ENCODE peak calls at places on chromosomes 2 and 18, in nine cellular contexts. D is CD8-positive, alpha-beta T cell; O is K562; Z is upper lobe of right lung; F is endodermal cell; C is CD8-positive, alpha-beta memory T cell; U is left lung; A is uterus; S is heart right ventricle. W is an unnamed sample.

GRCh38 chr2:144946263-144946662 is 426.3 kb upstream of the ZEB2 start:
- DNase-seq in D (no peak), O (no peak), Z (no peak), F (no peak), C (no peak), U (no peak), A (no peak), S (no peak), W (no peak)

GRCh38 chr2:239564587-239564986 is 163.8 kb upstream of the HDAC4 start:
- DNase-seq in D (no peak), O (no peak), Z (no peak), F (no peak), C (no peak), U (no peak), A (no peak), S (no peak), W (no peak)

GRCh38 chr18:49835405-49835804 is 22.1 kb upstream of the ACAA2 start:
- DNase-seq in D (no peak), O (no peak), Z (no peak), F (no peak), C (no peak), U (no peak), A (no peak), S (no peak), W (no peak)

GRCh38 chr2:222862068-222862914 is 1.5 kb downstream of the ACSL3 start:
- DNase-seq in D (no peak), O (no peak), Z (no peak), F (no peak), C (no peak), U (no peak), A (no peak), S (peak; percentile 19), W (peak; percentile 6)

GRCh38 chr2:39164089-39164488 is 43.2 kb upstream of the SOS1 start:
- DNase-seq in D (no peak), O (no peak), Z (no peak), F (no peak), C (no peak), U (no peak), A (no peak), S (no peak), W (no peak)

GRCh38 chr2:25977768-25978167 is 4.5 kb downstream of the KIF3C start:
- DNase-seq in D (no peak), O (no peak), Z (no peak), F (no peak), C (no peak), U (no peak), A (no peak), S (no peak), W (no peak)

GRCh38 chr2:48694143-48694542 is 61.4 kb downstream of the LHCGR start:
- DNase-seq in D (no peak), O (no peak), Z (no peak), F (no peak), C (no peak), U (no peak), A (no peak), S (no peak), W (no peak)

GRCh38 chr2:150376627-150377335 is 110.7 kb downstream of the RND3 start:
- DNase-seq in D (no peak), O (no peak), Z (no peak), F (no peak), C (no peak), U (no peak), A (no peak), S (no peak), W (no peak)

GRCh38 chr2:98917031-98917459 is 19.0 kb downstream of the CRACDL start:
- DNase-seq in D (no peak), O (no peak), Z (no peak), F (no peak), C (no peak), U (no peak), A (no peak), S (no peak), W (no peak)

GRCh38 chr18:31684279-31685096 is at the start of gene B4GALT6:
- DNase-seq in D (no peak), O (peak; percentile 16), Z (peak; percentile 64), F (peak; percentile 86), C (no peak), U (peak; percentile 85), A (no peak), S (peak; percentile 11), W (peak; percentile 25)

GRCh38 chr18:49802623-49803022 is 10.7 kb downstream of the ACAA2 start:
- DNase-seq in D (no peak), O (no peak), Z (no peak), F (no peak), C (no peak), U (no peak), A (no peak), S (no peak), W (no peak)

GRCh38 chr2:118443596-118443995 is 355.3 kb downstream of the INSIG2 start:
- DNase-seq in D (no peak), O (no peak), Z (no peak), F (no peak), C (no peak), U (no peak), A (no peak), S (no peak), W (no peak)

GRCh38 chr2:98378901-98379300 is 32.6 kb downstream of the CNGA3 start:
- DNase-seq in D (no peak), O (no peak), Z (no peak), F (no peak), C (no peak), U (no peak), A (no peak), S (peak; percentile 68), W (peak; percentile 84)

GRCh38 chr2:74364533-74365505 is 15.3 kb downstream of the DCTN1 start:
- DNase-seq in D (no peak), O (no peak), Z (no peak), F (no peak), C (no peak), U (no peak), A (no peak), S (no peak), W (no peak)

GRCh38 chr2:238107525-238108422 is 7.6 kb downstream of the ESPNL start:
- DNase-seq in D (no peak), O (no peak), Z (peak; percentile 63), F (peak; percentile 52), C (no peak), U (peak; percentile 53), A (peak; percentile 11), S (no peak), W (peak; percentile 0)

GRCh38 chr2:112138143-112139032 is at the start of gene FBLN7:
- DNase-seq in D (no peak), O (no peak), Z (peak; percentile 57), F (peak; percentile 72), C (no peak), U (peak; percentile 77), A (no peak), S (no peak), W (peak; percentile 30)

GRCh38 chr2:169285528-169285927 is 76.8 kb downstream of the LRP2 start:
- DNase-seq in D (no peak), O (no peak), Z (no peak), F (peak; percentile 62), C (no peak), U (no peak), A (no peak), S (no peak), W (peak; percentile 32)

DNA sequence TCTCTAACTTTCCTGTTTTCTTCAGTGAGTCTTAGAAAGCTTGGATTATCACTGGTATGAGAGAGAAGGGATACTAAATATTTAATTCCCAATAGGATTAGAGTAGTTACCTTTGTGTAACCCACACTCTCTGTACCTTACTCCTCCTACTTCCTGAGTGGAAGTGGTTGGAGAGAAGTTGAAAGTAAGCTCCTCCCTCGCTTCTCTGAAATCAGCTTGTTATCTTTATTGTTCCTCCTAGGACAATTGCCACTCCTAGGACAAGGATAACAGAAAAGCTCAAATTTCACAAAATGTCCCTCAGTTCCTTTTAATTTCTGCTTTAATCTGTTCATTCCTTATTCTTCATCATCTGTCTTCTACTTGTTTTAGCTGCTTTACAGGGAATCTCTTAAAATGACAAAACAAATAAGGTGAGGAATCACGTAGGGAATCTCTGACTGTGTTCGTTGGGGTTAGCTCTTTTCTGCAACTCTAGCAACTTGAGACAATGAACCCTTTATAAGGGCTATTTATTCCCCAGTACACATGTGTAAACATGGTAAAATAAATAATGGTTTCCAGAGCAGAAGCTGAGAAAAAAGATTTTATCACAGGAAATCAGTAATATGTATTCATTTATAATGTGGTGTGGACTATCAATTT is 8.6 kb downstream of the ITPRID2 start:
- DNase-seq in D (no peak), O (peak; percentile 23), Z (no peak), F (no peak), C (no peak), U (no peak), A (no peak), S (no peak), W (no peak)
- H3K4me1 ChIP-seq in D (peaks cover 9% of the 10 kb centered on the region), O (no peaks in the 10 kb centered on the region), Z (peaks cover 51% of the 10 kb centered on the region), F (no peaks in the 10 kb centered on the region), C (peaks cover 5% of the 10 kb centered on the region), U (peaks cover 66% of the 10 kb centered on the region), A (no peaks in the 10 kb centered on the region), S (peaks cover 45% of the 10 kb centered on the region), W (peaks cover 13% of the 10 kb centered on the region)

GRCh38 chr2:216474925-216475670 is 23.5 kb upstream of the RPL37A start:
- DNase-seq in D (no peak), O (no peak), Z (no peak), F (no peak), C (no peak), U (no peak), A (no peak), S (no peak), W (no peak)
- H3K27ac ChIP-seq in D (no peak overlapping the region), O (no peak overlapping the region), Z (no peak overlapping the region), F (no peak overlapping the region), C (no peak overlapping the region), U (no peak overlapping the region), A (no peak overlapping the region), S (no peak overlapping the region), W (no peak overlapping the region)

GRCh38 chr18:57792741-57793629 is 10.1 kb downstream of the ATP8B1 start:
- DNase-seq in D (no peak), O (no peak), Z (no peak), F (peak; percentile 43), C (no peak), U (no peak), A (no peak), S (no peak), W (no peak)
- H3K4me3 ChIP-seq in D (no peak overlapping the region), O (no peak overlapping the region), Z (no peak overlapping the region), F (no peak overlapping the region), C (no peak overlapping the region), U (no peak overlapping the region), A (no peak overlapping the region), S (no peak overlapping the region), W (no peak overlapping the region)

GRCh38 chr18:61748024-61748423 is 144.8 kb downstream of the RNF152 start:
- DNase-seq in D (no peak), O (no peak), Z (no peak), F (no peak), C (no peak), U (no peak), A (no peak), S (peak; percentile 58), W (no peak)
- H3K4me1 ChIP-seq in D (no peaks in the 10 kb centered on the region), O (no peaks in the 10 kb centered on the region), Z (peaks cover 4% of the 10 kb centered on the region), F (peaks cover 9% of the 10 kb centered on the region), C (no peaks in the 10 kb centered on the region), U (no peaks in the 10 kb centered on the region), A (no peaks in the 10 kb centered on the region), S (peaks cover 18% of the 10 kb centered on the region), W (peaks cover 5% of the 10 kb centered on the region)

W was measured in thyroid gland.